ENCODE peak calls at places on chromosomes 12 and 14, in seven cellular contexts. Z is choroid plexus epithelial cell, S is HCT116, A is astrocyte, I is heart right ventricle, J is PC-3, D is A549. R is an unnamed sample.

GRCh38 chr14:25122188-25122587 is 72.2 kb upstream of the STXBP6 start:
- DNase-seq in J (no peak), D (no peak), A (no peak), I (no peak), S (no peak), Z (peak; percentile 23), R (peak; percentile 32)

GRCh38 chr12:111056618-111057521 is 136.5 kb upstream of the MYL2 start:
- DNase-seq in J (peak; percentile 31), D (no peak), S (no peak), I (no peak), A (no peak), Z (no peak), R (no peak)

GRCh38 chr12:65494537-65494936 is 216.1 kb downstream of the MSRB3 start:
- DNase-seq in A (no peak), I (no peak), S (peak; percentile 85), J (no peak), Z (no peak), D (no peak), R (peak; percentile 17)

GRCh38 chr12:106106892-106107291 is 31.9 kb downstream of the NUAK1 start:
- DNase-seq in D (no peak), S (no peak), A (peak; percentile 58), Z (peak; percentile 85), I (no peak), J (peak; percentile 87), R (peak; percentile 74)

GRCh38 chr12:132329036-132329738 is at the start of gene GALNT9:
- DNase-seq in A (no peak), S (no peak), D (no peak), Z (peak; percentile 23), J (no peak), I (no peak), R (peak; percentile 26)

GRCh38 chr14:20019257-20019865 is at the start of gene OR4K14:
- DNase-seq in S (no peak), J (no peak), I (no peak), Z (no peak), A (no peak), D (no peak), R (no peak)

GRCh38 chr14:50790568-50790967 is 40.4 kb downstream of the NIN start:
- DNase-seq in I (no peak), S (no peak), J (no peak), Z (no peak), D (no peak), A (peak; percentile 64), R (peak; percentile 39)

GRCh38 chr12:116495260-116495659 is 63.9 kb upstream of the MAP1LC3B2 start:
- DNase-seq in J (peak; percentile 98), Z (no peak), D (peak; percentile 41), A (peak; percentile 66), I (no peak), S (peak; percentile 94), R (no peak)

GRCh38 chr12:108756421-108756820 is 25.1 kb upstream of the CORO1C start:
- DNase-seq in Z (no peak), D (no peak), I (no peak), A (no peak), J (no peak), S (no peak), R (no peak)

GRCh38 chr12:31578632-31579031 is 12.3 kb downstream of the DENND5B start:
- DNase-seq in D (no peak), J (no peak), A (peak; percentile 68), I (no peak), Z (no peak), S (no peak), R (peak; percentile 32)

GRCh38 chr12:47753021-47754001 is 5.4 kb downstream of the RAPGEF3 start:
- DNase-seq in J (peak; percentile 64), S (no peak), Z (no peak), A (no peak), D (no peak), I (peak; percentile 84), R (no peak)

GRCh38 chr12:39605501-39605900 is 14.1 kb downstream of the ABCD2 start:
- DNase-seq in S (peak; percentile 41), D (no peak), A (peak; percentile 70), I (no peak), J (peak; percentile 38), Z (peak; percentile 72), R (peak; percentile 59)

GRCh38 chr14:33432407-33433023 is 493.8 kb downstream of the NPAS3 start:
- DNase-seq in J (peak; percentile 71), I (no peak), Z (peak; percentile 79), D (peak; percentile 1), S (no peak), A (peak; percentile 22), R (peak; percentile 69)

GRCh38 chr14:32731249-32731648 is 207.4 kb upstream of the NPAS3 start:
- DNase-seq in S (no peak), J (no peak), Z (no peak), I (no peak), A (no peak), D (no peak), R (no peak)

GRCh38 chr14:77097006-77097688 is 911 bp upstream of the CIPC start:
- DNase-seq in I (no peak), A (peak; percentile 8), Z (peak; percentile 66), D (no peak), J (peak; percentile 57), S (no peak), R (no peak)

GRCh38 chr12:75438052-75438754 is 42.4 kb upstream of the GLIPR1 start:
- DNase-seq in S (no peak), J (no peak), D (no peak), Z (peak; percentile 42), A (no peak), I (no peak), R (no peak)

GRCh38 chr12:132711169-132711843 is 664 bp downstream of the PGAM5 start:
- DNase-seq in S (no peak), Z (peak; percentile 33), J (no peak), D (no peak), I (no peak), A (no peak), R (peak; percentile 16)

GRCh38 chr12:2598001-2598400 is 196.8 kb upstream of the FKBP4 start:
- DNase-seq in J (no peak), S (no peak), Z (no peak), A (no peak), I (no peak), D (no peak), R (no peak)

GRCh38 chr12:127060310-127060847 is 1206.6 kb upstream of the TMEM132C start:
- DNase-seq in S (peak; percentile 80), A (no peak), Z (no peak), D (no peak), J (peak; percentile 88), I (no peak), R (no peak)

GRCh38 chr12:78194448-78194847 is 363.8 kb downstream of the NAV3 start:
- DNase-seq in S (no peak), J (peak; percentile 82), Z (peak; percentile 98), A (peak; percentile 97), D (no peak), I (no peak), R (peak; percentile 95)

GRCh38 chr14:103879570-103880333 is 32.4 kb upstream of the PPP1R13B start:
- DNase-seq in D (peak; percentile 97), Z (no peak), A (peak; percentile 24), S (no peak), J (peak; percentile 74), I (peak; percentile 46), R (no peak)

GRCh38 chr12:105933671-105934665 is 204.8 kb downstream of the NUAK1 start:
- DNase-seq in Z (peak; percentile 97), A (peak; percentile 99), S (no peak), D (peak; percentile 33), J (peak; percentile 99), I (peak; percentile 12), R (peak; percentile 98)

GRCh38 chr14:36161781-36162180 is 14.7 kb downstream of the PTCSC3 start:
- DNase-seq in J (no peak), A (no peak), D (no peak), I (no peak), S (no peak), Z (no peak), R (no peak)

GRCh38 chr12:11724888-11725310 is 75.4 kb downstream of the ETV6 start:
- DNase-seq in J (no peak), A (peak; percentile 86), I (no peak), D (no peak), Z (peak; percentile 88), S (no peak), R (peak; percentile 56)

GRCh38 chr14:64730681-64731080 is 26.5 kb downstream of the PLEKHG3 start:
- DNase-seq in S (no peak), J (no peak), A (no peak), D (no peak), I (no peak), Z (no peak), R (no peak)

DNA sequence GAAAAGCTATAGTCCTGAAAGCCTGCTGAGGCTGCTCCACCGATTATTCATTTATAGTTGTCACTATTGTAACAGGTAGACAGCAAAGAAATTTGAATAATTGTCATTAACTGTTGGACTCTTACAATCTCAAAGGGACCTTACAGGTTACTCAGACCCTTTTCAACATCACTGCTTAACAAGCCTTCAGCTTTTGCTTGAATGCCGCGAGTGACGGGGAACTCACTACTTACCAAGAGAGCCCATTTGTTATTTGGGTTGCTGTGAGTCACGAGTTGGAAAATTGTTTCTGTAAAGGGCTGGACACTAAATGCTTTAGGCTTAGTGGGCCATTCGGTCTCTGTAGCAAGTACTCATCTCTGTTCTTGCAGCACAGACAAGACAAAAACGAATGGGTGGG is 5.9 kb upstream of the TUNAR start:
- DNase-seq in A (no peak), Z (no peak), D (no peak), I (no peak), S (no peak), J (no peak), R (no peak)
- TF ChIP-seq CTCF in A (no peak), Z (no peak), D (no peak), I (no peak), S (no peak), J (no peak), R (no peak)

DNA sequence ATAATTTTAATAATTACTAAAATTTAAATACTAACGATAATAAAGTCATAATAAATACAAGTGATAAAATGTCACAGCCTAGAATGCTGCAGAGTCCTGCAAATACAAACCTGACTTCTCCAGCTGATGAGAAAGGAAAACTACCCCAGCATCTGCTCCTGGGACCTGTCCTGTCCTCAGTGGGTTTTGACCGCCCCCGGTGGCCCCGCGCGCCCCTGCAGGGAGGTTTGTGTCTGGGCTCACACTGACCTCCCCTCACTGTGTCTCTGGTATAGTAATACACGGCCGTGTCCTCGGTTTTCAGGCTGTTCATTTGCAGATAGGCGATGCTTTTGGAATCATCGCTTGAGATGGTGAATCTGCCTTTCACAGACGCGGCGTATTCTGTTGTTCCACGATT is 1139.4 kb downstream of the TMEM121 start:
- DNase-seq in I (no peak), Z (no peak), D (no peak), J (no peak), S (no peak), A (no peak), R (no peak)
- H3K4me3 ChIP-seq in I (no peak overlapping the region), Z (no peak overlapping the region), D (no peak overlapping the region), J (no peak overlapping the region), S (no peak overlapping the region), A (no peak overlapping the region), R (no peak overlapping the region)

DNA sequence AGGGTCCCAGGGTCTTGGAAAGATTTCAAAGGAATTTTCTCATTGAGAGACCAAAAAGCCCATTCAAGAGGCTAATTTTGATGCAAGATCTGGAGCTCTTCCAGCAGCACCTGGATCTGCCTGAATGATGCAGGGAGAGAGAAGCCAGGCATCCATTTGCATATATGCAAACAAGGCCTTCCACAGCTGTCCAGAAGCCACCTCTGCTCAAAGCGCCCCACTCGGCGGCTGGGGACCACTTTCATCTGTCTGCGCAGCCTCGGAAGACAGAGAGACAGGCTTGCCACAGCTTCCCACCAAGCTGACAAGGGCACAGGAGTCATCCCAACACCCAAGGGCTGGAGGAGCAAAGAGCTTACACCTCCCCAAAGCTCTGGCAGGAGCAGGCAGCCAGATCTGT is 295.6 kb downstream of the DPF3 start:
- DNase-seq in S (no peak), I (no peak), Z (no peak), A (no peak), D (no peak), J (no peak), R (no peak)
- TF ChIP-seq CTCF in S (no peak), I (no peak), Z (no peak), A (no peak), D (no peak), J (no peak), R (no peak)

GRCh38 chr12:71695782-71696181 is 9.9 kb downstream of the TMEM19 start:
- DNase-seq in S (no peak), D (no peak), A (no peak), I (no peak), Z (no peak), J (no peak), R (no peak)
- H3K4me3 ChIP-seq in S (no peak overlapping the region), D (no peak overlapping the region), A (no peak overlapping the region), I (no peak overlapping the region), Z (no peak overlapping the region), J (no peak overlapping the region), R (no peak overlapping the region)